ENCODE peak calls at places on chromosomes 12 and 14, in four cellular contexts. X is AG04449, L is GM06990, Z is WERI-Rb-1. W is an unnamed sample.

GRCh38 chr12:109497675-109498074 is 20.2 kb downstream of the UBE3B start:
- DNase-seq in X (no peak), L (no peak), Z (no peak), W (no peak)

GRCh38 chr12:105378821-105379400 is 48.4 kb downstream of the C12orf75 start:
- DNase-seq in X (no peak), L (no peak), Z (peak; percentile 33), W (no peak)

GRCh38 chr12:27105746-27106536 is 23.6 kb upstream of the C12orf71 start:
- DNase-seq in X (no peak), L (no peak), Z (no peak), W (no peak)

GRCh38 chr14:50022661-50023060 is 93.7 kb downstream of the VCPKMT start:
- DNase-seq in X (no peak), L (no peak), Z (no peak), W (no peak)

GRCh38 chr14:31340297-31341063 is 79.9 kb downstream of the HEATR5A start:
- DNase-seq in X (no peak), L (no peak), Z (no peak), W (no peak)

GRCh38 chr14:105500726-105501101 is 9.7 kb downstream of the TEDC1 start:
- DNase-seq in X (no peak), L (peak; percentile 13), Z (peak; percentile 6), W (no peak)

GRCh38 chr14:68574461-68574860 is 218.4 kb downstream of the ZFP36L1 start:
- DNase-seq in X (no peak), L (no peak), Z (no peak), W (no peak)

GRCh38 chr12:68034567-68034966 is 45.3 kb downstream of the IFNG-AS1 start:
- DNase-seq in X (no peak), L (no peak), Z (no peak), W (no peak)

GRCh38 chr12:76276499-76277151 is 71.6 kb downstream of the BBS10 start:
- DNase-seq in X (no peak), L (no peak), Z (no peak), W (no peak)

GRCh38 chr12:107515446-107515958 is 170.1 kb upstream of the PWP1 start:
- DNase-seq in X (peak; percentile 82), L (no peak), Z (no peak), W (no peak)

GRCh38 chr14:101442451-101442850 is 118.8 kb upstream of the DIO3 start:
- DNase-seq in X (no peak), L (peak; percentile 21), Z (no peak), W (no peak)

GRCh38 chr12:12357697-12358476 is 1.0 kb downstream of the BORCS5 start:
- DNase-seq in X (no peak), L (peak; percentile 15), Z (no peak), W (no peak)

GRCh38 chr12:39605996-39606395 is 13.6 kb downstream of the ABCD2 start:
- DNase-seq in X (no peak), L (no peak), Z (no peak), W (no peak)

GRCh38 chr12:130658561-130658960 is 57.5 kb downstream of the RIMBP2 start:
- DNase-seq in X (no peak), L (no peak), Z (no peak), W (no peak)

GRCh38 chr12:26271889-26272492 is 76.6 kb downstream of the SSPN start:
- DNase-seq in X (peak; percentile 81), L (peak; percentile 81), Z (no peak), W (peak; percentile 19)

GRCh38 chr14:22887990-22888378 is 5.0 kb downstream of the REM2 start:
- DNase-seq in X (no peak), L (peak; percentile 81), Z (no peak), W (peak; percentile 71)

GRCh38 chr12:128951448-128951847 is 98.2 kb downstream of the GLT1D1 start:
- DNase-seq in X (no peak), L (no peak), Z (peak; percentile 30), W (no peak)

GRCh38 chr14:22597771-22598098 is 365 bp upstream of the ABHD4 start:
- DNase-seq in X (no peak), L (no peak), Z (no peak), W (no peak)

GRCh38 chr14:93790966-93791365 is 2.7 kb upstream of the PRIMA1 start:
- DNase-seq in X (no peak), L (no peak), Z (no peak), W (no peak)

GRCh38 chr12:6764011-6764828 is 1.9 kb upstream of the PTMS start:
- DNase-seq in X (peak; percentile 97), L (peak; percentile 84), Z (peak; percentile 99), W (peak; percentile 93)

GRCh38 chr14:96029089-96029650 is 10.0 kb upstream of the C14orf132 start:
- DNase-seq in X (no peak), L (no peak), Z (no peak), W (no peak)

GRCh38 chr14:90383731-90384542 is 12.9 kb upstream of the CALM1 start:
- DNase-seq in X (no peak), L (peak; percentile 72), Z (peak; percentile 50), W (no peak)

GRCh38 chr14:22466520-22466919 is 122.5 kb downstream of the DAD1 start:
- DNase-seq in X (no peak), L (peak; percentile 61), Z (no peak), W (no peak)

GRCh38 chr12:108724054-108724889 is 7.0 kb downstream of the CORO1C start:
- DNase-seq in X (no peak), L (no peak), Z (no peak), W (no peak)

GRCh38 chr14:71783101-71783500 is 149.1 kb upstream of the RGS6 start:
- DNase-seq in X (no peak), L (no peak), Z (no peak), W (no peak)

GRCh38 chr12:75135021-75135420 is 74.6 kb downstream of the KCNC2 start:
- DNase-seq in X (no peak), L (no peak), Z (no peak), W (no peak)
- H3K4me3 ChIP-seq in X (no peak overlapping the region), L (no peak overlapping the region), Z (no peak overlapping the region), W (no peak overlapping the region)

GRCh38 chr14:74549588-74549987 is 56.0 kb downstream of the ISCA2 start:
- DNase-seq in X (no peak), L (no peak), Z (peak; percentile 56), W (no peak)
- TF ChIP-seq CTCF in X (peak; percentile 44), L (peak; percentile 22), Z (peak; percentile 80), W (peak; percentile 15)

GRCh38 chr12:20213851-20214250 is 154.5 kb upstream of the PDE3A start:
- DNase-seq in X (no peak), L (no peak), Z (no peak), W (no peak)

GRCh38 chr12:20212658-20213387 is 155.5 kb upstream of the PDE3A start:
- DNase-seq in X (peak; percentile 98), L (no peak), Z (no peak), W (no peak)

GRCh38 chr12:20210795-20211194 is 157.5 kb upstream of the PDE3A start:
- DNase-seq in X (no peak), L (no peak), Z (no peak), W (no peak)

GRCh38 chr12:20212036-20212435 is 156.3 kb upstream of the PDE3A start:
- DNase-seq in X (no peak), L (no peak), Z (no peak), W (no peak)

GRCh38 chr12:20211537-20211936 is 156.8 kb upstream of the PDE3A start:
- DNase-seq in X (no peak), L (no peak), Z (no peak), W (no peak)
- H3K4me3 ChIP-seq in X (no peak overlapping the region), L (no peak overlapping the region), Z (no peak overlapping the region), W (no peak overlapping the region)

DNA sequence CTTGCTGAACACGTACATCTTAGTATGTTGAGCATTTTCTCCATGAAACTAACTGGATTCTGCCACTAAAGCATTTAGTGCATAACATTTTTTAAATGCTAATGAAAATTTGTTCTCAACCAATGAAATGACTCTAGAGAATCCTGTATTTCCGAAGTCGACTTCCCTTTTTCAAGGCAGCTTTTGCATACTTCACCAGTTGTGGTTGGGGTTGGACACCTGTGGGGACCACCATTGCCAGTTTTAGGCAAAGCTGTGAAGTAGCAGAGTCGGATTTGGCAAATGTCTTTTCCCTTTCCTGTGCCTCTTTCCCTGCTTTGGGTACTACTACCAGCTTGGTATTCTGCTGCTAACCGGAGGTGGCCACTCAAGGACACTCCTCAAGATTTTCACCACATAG is 349.2 kb downstream of the BCAT1 start:
- DNase-seq in X (no peak), L (no peak), Z (no peak), W (no peak)
- TF ChIP-seq CTCF in X (no peak), L (no peak), Z (no peak), W (no peak)

GRCh38 chr12:72632286-72632685 is 360.1 kb downstream of the TRHDE start:
- DNase-seq in X (peak; percentile 4), L (no peak), Z (no peak), W (no peak)
- H3K4me3 ChIP-seq in X (no peak overlapping the region), L (no peak overlapping the region), Z (no peak overlapping the region), W (no peak overlapping the region)

DNA sequence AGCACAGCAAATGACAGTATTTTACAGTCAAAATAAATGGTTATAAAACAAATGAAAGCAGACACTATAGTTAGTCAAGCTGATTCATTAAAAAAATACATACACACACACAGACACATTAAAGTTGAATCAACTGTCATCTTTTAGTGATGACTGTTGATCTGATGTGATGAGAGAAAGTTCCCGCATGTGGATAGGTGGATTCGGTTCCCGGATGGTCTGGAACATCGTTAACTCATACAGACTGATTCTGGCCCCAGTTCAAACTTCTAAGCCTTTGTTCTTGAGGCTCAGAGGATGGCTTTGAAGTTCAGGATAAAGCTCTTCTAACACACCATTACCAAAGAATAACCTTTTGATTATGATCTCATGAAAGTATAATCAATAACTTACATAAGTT is 27.5 kb downstream of the WIF1 start:
- DNase-seq in X (no peak), L (no peak), Z (no peak), W (no peak)
- TF ChIP-seq CTCF in X (no peak), L (no peak), Z (no peak), W (no peak)